ENCODE peak calls at places on chromosomes 16 and 17, in ten cellular contexts. One of them, this sample, is unnamed.

GRCh38 chr16:66287916-66288315 is 78.6 kb upstream of the CDH5 start:
- DNase-seq in Panc1: no peak
- DNase-seq in cardiac fibroblast: no peak
- DNase-seq in fibroblast of mammary gland: no peak
- DNase-seq in OCI-LY7: no peak
- DNase-seq in body of pancreas: no peak
- DNase-seq in lower leg skin: peak
- DNase-seq in fibroblast of lung: no peak
- DNase-seq in H1: no peak
- DNase-seq in IMR-90: no peak
- DNase-seq in this sample: no peak

GRCh38 chr17:57707892-57708291 is 37.2 kb downstream of the CCDC182 start:
- DNase-seq in Panc1: no peak
- DNase-seq in H1: peak
- DNase-seq in OCI-LY7: no peak
- DNase-seq in body of pancreas: no peak
- DNase-seq in cardiac fibroblast: no peak
- DNase-seq in lower leg skin: no peak
- DNase-seq in IMR-90: peak
- DNase-seq in fibroblast of mammary gland: no peak
- DNase-seq in fibroblast of lung: peak
- DNase-seq in this sample: no peak

GRCh38 chr16:3074860-3075545 is 9.6 kb downstream of the IL32 start:
- DNase-seq in fibroblast of mammary gland: no peak
- DNase-seq in fibroblast of lung: no peak
- DNase-seq in body of pancreas: no peak
- DNase-seq in cardiac fibroblast: no peak
- DNase-seq in H1: no peak
- DNase-seq in IMR-90: no peak
- DNase-seq in lower leg skin: no peak
- DNase-seq in Panc1: no peak
- DNase-seq in OCI-LY7: peak
- DNase-seq in this sample: no peak

GRCh38 chr16:80974649-80975376 is 31.9 kb downstream of the CMC2 start:
- DNase-seq in body of pancreas: peak
- DNase-seq in Panc1: no peak
- DNase-seq in fibroblast of mammary gland: peak
- DNase-seq in fibroblast of lung: peak
- DNase-seq in IMR-90: no peak
- DNase-seq in cardiac fibroblast: peak
- DNase-seq in OCI-LY7: peak
- DNase-seq in lower leg skin: no peak
- DNase-seq in H1: no peak
- DNase-seq in this sample: no peak

GRCh38 chr16:71338193-71338592 is 20.3 kb upstream of the CALB2 start:
- DNase-seq in IMR-90: no peak
- DNase-seq in Panc1: peak
- DNase-seq in fibroblast of mammary gland: no peak
- DNase-seq in lower leg skin: no peak
- DNase-seq in cardiac fibroblast: peak
- DNase-seq in fibroblast of lung: no peak
- DNase-seq in H1: no peak
- DNase-seq in body of pancreas: no peak
- DNase-seq in OCI-LY7: no peak
- DNase-seq in this sample: no peak

GRCh38 chr17:67107811-67108210 is 63.5 kb downstream of the CACNG1 start:
- DNase-seq in OCI-LY7: no peak
- DNase-seq in lower leg skin: no peak
- DNase-seq in fibroblast of mammary gland: no peak
- DNase-seq in IMR-90: no peak
- DNase-seq in H1: no peak
- DNase-seq in fibroblast of lung: no peak
- DNase-seq in body of pancreas: no peak
- DNase-seq in Panc1: no peak
- DNase-seq in cardiac fibroblast: no peak
- DNase-seq in this sample: no peak

GRCh38 chr16:50272111-50272571 is 5.8 kb downstream of the ADCY7 start:
- DNase-seq in Panc1: no peak
- DNase-seq in IMR-90: no peak
- DNase-seq in H1: no peak
- DNase-seq in lower leg skin: no peak
- DNase-seq in fibroblast of mammary gland: no peak
- DNase-seq in cardiac fibroblast: no peak
- DNase-seq in OCI-LY7: no peak
- DNase-seq in fibroblast of lung: no peak
- DNase-seq in body of pancreas: no peak
- DNase-seq in this sample: no peak

GRCh38 chr17:71163121-71163812 is 957.6 kb upstream of the SOX9 start:
- DNase-seq in OCI-LY7: no peak
- DNase-seq in IMR-90: peak
- DNase-seq in H1: no peak
- DNase-seq in fibroblast of mammary gland: no peak
- DNase-seq in fibroblast of lung: peak
- DNase-seq in body of pancreas: peak
- DNase-seq in Panc1: no peak
- DNase-seq in cardiac fibroblast: no peak
- DNase-seq in lower leg skin: no peak
- DNase-seq in this sample: no peak

GRCh38 chr17:57211543-57211942 is 44.8 kb upstream of the MSI2 start:
- DNase-seq in fibroblast of lung: peak
- DNase-seq in H1: no peak
- DNase-seq in Panc1: no peak
- DNase-seq in fibroblast of mammary gland: peak
- DNase-seq in OCI-LY7: no peak
- DNase-seq in lower leg skin: no peak
- DNase-seq in body of pancreas: no peak
- DNase-seq in IMR-90: peak
- DNase-seq in cardiac fibroblast: peak
- DNase-seq in this sample: no peak

GRCh38 chr16:1903845-1904820 is 14.1 kb downstream of the HS3ST6 start:
- DNase-seq in OCI-LY7: no peak
- DNase-seq in body of pancreas: no peak
- DNase-seq in lower leg skin: no peak
- DNase-seq in cardiac fibroblast: peak
- DNase-seq in Panc1: no peak
- DNase-seq in IMR-90: no peak
- DNase-seq in H1: no peak
- DNase-seq in fibroblast of lung: no peak
- DNase-seq in fibroblast of mammary gland: peak
- DNase-seq in this sample: no peak

GRCh38 chr16:11752856-11753255 is 10.2 kb upstream of the TXNDC11 start:
- DNase-seq in Panc1: no peak
- DNase-seq in fibroblast of mammary gland: no peak
- DNase-seq in fibroblast of lung: no peak
- DNase-seq in IMR-90: no peak
- DNase-seq in body of pancreas: no peak
- DNase-seq in lower leg skin: no peak
- DNase-seq in OCI-LY7: no peak
- DNase-seq in cardiac fibroblast: no peak
- DNase-seq in H1: no peak
- DNase-seq in this sample: no peak

GRCh38 chr16:28990375-28991040 is 5.7 kb downstream of the LAT start:
- DNase-seq in cardiac fibroblast: no peak
- DNase-seq in fibroblast of mammary gland: no peak
- DNase-seq in IMR-90: no peak
- DNase-seq in fibroblast of lung: no peak
- DNase-seq in body of pancreas: no peak
- DNase-seq in H1: no peak
- DNase-seq in OCI-LY7: no peak
- DNase-seq in lower leg skin: no peak
- DNase-seq in Panc1: no peak
- DNase-seq in this sample: no peak

GRCh38 chr16:87560428-87561199 is 41.7 kb upstream of the JPH3 start:
- DNase-seq in cardiac fibroblast: peak
- DNase-seq in fibroblast of lung: peak
- DNase-seq in OCI-LY7: peak
- DNase-seq in H1: peak
- DNase-seq in fibroblast of mammary gland: peak
- DNase-seq in body of pancreas: peak
- DNase-seq in IMR-90: no peak
- DNase-seq in lower leg skin: no peak
- DNase-seq in Panc1: no peak
- DNase-seq in this sample: no peak

GRCh38 chr16:30184430-30185140 is 1.2 kb downstream of the CORO1A start:
- DNase-seq in Panc1: no peak
- DNase-seq in OCI-LY7: peak
- DNase-seq in fibroblast of lung: no peak
- DNase-seq in H1: peak
- DNase-seq in cardiac fibroblast: no peak
- DNase-seq in fibroblast of mammary gland: no peak
- DNase-seq in IMR-90: no peak
- DNase-seq in lower leg skin: no peak
- DNase-seq in body of pancreas: no peak
- DNase-seq in this sample: no peak

GRCh38 chr16:84806256-84806889 is 13.4 kb upstream of the CRISPLD2 start:
- DNase-seq in IMR-90: peak
- DNase-seq in body of pancreas: no peak
- DNase-seq in lower leg skin: no peak
- DNase-seq in H1: no peak
- DNase-seq in cardiac fibroblast: peak
- DNase-seq in fibroblast of mammary gland: peak
- DNase-seq in OCI-LY7: no peak
- DNase-seq in Panc1: peak
- DNase-seq in fibroblast of lung: peak
- DNase-seq in this sample: no peak

GRCh38 chr16:69031877-69032301 is 73.6 kb upstream of the HAS3 start:
- DNase-seq in IMR-90: no peak
- DNase-seq in OCI-LY7: no peak
- DNase-seq in lower leg skin: peak
- DNase-seq in Panc1: no peak
- DNase-seq in fibroblast of lung: no peak
- DNase-seq in fibroblast of mammary gland: peak
- DNase-seq in H1: no peak
- DNase-seq in cardiac fibroblast: peak
- DNase-seq in body of pancreas: peak
- DNase-seq in this sample: no peak

GRCh38 chr17:6796887-6797490 is 21.0 kb downstream of the FBXO39 start:
- DNase-seq in lower leg skin: no peak
- DNase-seq in fibroblast of lung: no peak
- DNase-seq in fibroblast of mammary gland: peak
- DNase-seq in OCI-LY7: no peak
- DNase-seq in cardiac fibroblast: peak
- DNase-seq in H1: no peak
- DNase-seq in body of pancreas: no peak
- DNase-seq in IMR-90: no peak
- DNase-seq in Panc1: no peak
- DNase-seq in this sample: no peak

GRCh38 chr17:64357191-64357981 is 33.3 kb downstream of the PECAM1 start:
- DNase-seq in fibroblast of mammary gland: peak
- DNase-seq in H1: no peak
- DNase-seq in body of pancreas: peak
- DNase-seq in fibroblast of lung: peak
- DNase-seq in lower leg skin: peak
- DNase-seq in OCI-LY7: no peak
- DNase-seq in IMR-90: peak
- DNase-seq in cardiac fibroblast: peak
- DNase-seq in Panc1: no peak
- DNase-seq in this sample: no peak

GRCh38 chr16:81556715-81557284 is 112.2 kb downstream of the CMIP start:
- DNase-seq in fibroblast of lung: no peak
- DNase-seq in body of pancreas: no peak
- DNase-seq in IMR-90: no peak
- DNase-seq in OCI-LY7: no peak
- DNase-seq in fibroblast of mammary gland: peak
- DNase-seq in lower leg skin: no peak
- DNase-seq in cardiac fibroblast: peak
- DNase-seq in Panc1: no peak
- DNase-seq in H1: no peak
- DNase-seq in this sample: no peak

GRCh38 chr17:784143-784542 is 2.0 kb downstream of the MRM3 start:
- DNase-seq in body of pancreas: no peak
- DNase-seq in Panc1: no peak
- DNase-seq in cardiac fibroblast: no peak
- DNase-seq in lower leg skin: peak
- DNase-seq in IMR-90: peak
- DNase-seq in H1: no peak
- DNase-seq in fibroblast of lung: no peak
- DNase-seq in OCI-LY7: no peak
- DNase-seq in fibroblast of mammary gland: peak
- DNase-seq in this sample: no peak

GRCh38 chr17:71187145-71187878 is 933.5 kb upstream of the SOX9 start:
- DNase-seq in OCI-LY7: no peak
- DNase-seq in cardiac fibroblast: no peak
- DNase-seq in fibroblast of mammary gland: no peak
- DNase-seq in lower leg skin: no peak
- DNase-seq in body of pancreas: no peak
- DNase-seq in H1: no peak
- DNase-seq in fibroblast of lung: no peak
- DNase-seq in IMR-90: no peak
- DNase-seq in Panc1: no peak
- DNase-seq in this sample: no peak

GRCh38 chr17:81391964-81392908 is 3.0 kb upstream of the BAHCC1 start:
- DNase-seq in body of pancreas: peak
- DNase-seq in H1: peak
- DNase-seq in Panc1: no peak
- DNase-seq in fibroblast of mammary gland: peak
- DNase-seq in cardiac fibroblast: peak
- DNase-seq in fibroblast of lung: peak
- DNase-seq in IMR-90: peak
- DNase-seq in lower leg skin: no peak
- DNase-seq in OCI-LY7: no peak
- DNase-seq in this sample: no peak
- H3K4me3 ChIP-seq in body of pancreas: peak
- H3K4me3 ChIP-seq in H1: peak
- H3K4me3 ChIP-seq in Panc1: peak
- H3K4me3 ChIP-seq in fibroblast of mammary gland: peak
- H3K4me3 ChIP-seq in cardiac fibroblast: peak
- H3K4me3 ChIP-seq in fibroblast of lung: peak
- H3K4me3 ChIP-seq in IMR-90: peak
- H3K4me3 ChIP-seq in lower leg skin: no peak
- H3K4me3 ChIP-seq in OCI-LY7: peak
- H3K4me3 ChIP-seq in this sample: peak

GRCh38 chr17:18182978-18183333 is 672 bp upstream of the ALKBH5 start:
- DNase-seq in IMR-90: peak
- DNase-seq in fibroblast of lung: no peak
- DNase-seq in lower leg skin: peak
- DNase-seq in OCI-LY7: peak
- DNase-seq in fibroblast of mammary gland: no peak
- DNase-seq in cardiac fibroblast: no peak
- DNase-seq in body of pancreas: peak
- DNase-seq in Panc1: no peak
- DNase-seq in H1: peak
- DNase-seq in this sample: no peak
- TF ChIP-seq CTCF in IMR-90: peak
- TF ChIP-seq CTCF in fibroblast of lung: no peak
- TF ChIP-seq CTCF in lower leg skin: no peak
- TF ChIP-seq CTCF in OCI-LY7: no peak
- TF ChIP-seq CTCF in fibroblast of mammary gland: no peak
- TF ChIP-seq CTCF in cardiac fibroblast: no peak
- TF ChIP-seq CTCF in body of pancreas: no peak
- TF ChIP-seq CTCF in Panc1: no peak
- TF ChIP-seq CTCF in H1: no peak
- TF ChIP-seq CTCF in this sample: no peak

GRCh38 chr17:80555266-80555665 is 10.6 kb downstream of the RPTOR start:
- DNase-seq in IMR-90: no peak
- DNase-seq in fibroblast of mammary gland: no peak
- DNase-seq in cardiac fibroblast: no peak
- DNase-seq in lower leg skin: peak
- DNase-seq in fibroblast of lung: no peak
- DNase-seq in OCI-LY7: no peak
- DNase-seq in Panc1: no peak
- DNase-seq in H1: no peak
- DNase-seq in body of pancreas: no peak
- DNase-seq in this sample: no peak
- H3K4me3 ChIP-seq in IMR-90: no peak
- H3K4me3 ChIP-seq in fibroblast of mammary gland: no peak
- H3K4me3 ChIP-seq in cardiac fibroblast: no peak
- H3K4me3 ChIP-seq in lower leg skin: no peak
- H3K4me3 ChIP-seq in fibroblast of lung: no peak
- H3K4me3 ChIP-seq in OCI-LY7: no peak
- H3K4me3 ChIP-seq in Panc1: no peak
- H3K4me3 ChIP-seq in H1: no peak
- H3K4me3 ChIP-seq in body of pancreas: no peak
- H3K4me3 ChIP-seq in this sample: no peak

GRCh38 chr17:2050246-2050866 is 4.5 kb upstream of the HIC1 start:
- DNase-seq in OCI-LY7: peak
- DNase-seq in IMR-90: peak
- DNase-seq in Panc1: no peak
- DNase-seq in lower leg skin: no peak
- DNase-seq in cardiac fibroblast: peak
- DNase-seq in fibroblast of lung: peak
- DNase-seq in fibroblast of mammary gland: peak
- DNase-seq in H1: peak
- DNase-seq in body of pancreas: peak
- DNase-seq in this sample: no peak
- TF ChIP-seq CTCF in OCI-LY7: no peak
- TF ChIP-seq CTCF in IMR-90: no peak
- TF ChIP-seq CTCF in Panc1: no peak
- TF ChIP-seq CTCF in lower leg skin: no peak
- TF ChIP-seq CTCF in cardiac fibroblast: no peak
- TF ChIP-seq CTCF in fibroblast of lung: no peak
- TF ChIP-seq CTCF in fibroblast of mammary gland: no peak
- TF ChIP-seq CTCF in H1: no peak
- TF ChIP-seq CTCF in body of pancreas: no peak
- TF ChIP-seq CTCF in this sample: no peak

This sample was measured in epithelial cell of proximal tubule.